ENCODE peak calls at places on chromosomes 12 and 14, in four cellular contexts. X, Q, P and I are unnamed samples.

GRCh38 chr12:76878899-76879709 is at the start of gene CSRP2:
- DNase-seq in X (peak), Q (peak), P (peak), I (peak)

GRCh38 chr14:76793324-76793723 is 19.4 kb downstream of the ANGEL1 start:
- DNase-seq in X (no peak), Q (no peak), P (no peak), I (no peak)

GRCh38 chr14:75426332-75427125 is 1.3 kb upstream of the JDP2 start:
- DNase-seq in X (no peak), Q (no peak), P (peak), I (no peak)

GRCh38 chr12:132356686-132357622 is 27.6 kb upstream of the GALNT9 start:
- DNase-seq in X (no peak), Q (peak), P (no peak), I (peak)

GRCh38 chr12:22100952-22101748 is 55.1 kb downstream of the CMAS start:
- DNase-seq in X (peak), Q (no peak), P (peak), I (no peak)

GRCh38 chr12:1977588-1977987 is 26.7 kb downstream of the DCP1B start:
- DNase-seq in X (no peak), Q (no peak), P (no peak), I (no peak)

GRCh38 chr12:103930787-103931536 is 752 bp downstream of the HSP90B1 start:
- DNase-seq in X (peak), Q (peak), P (peak), I (peak)

GRCh38 chr14:49769581-49770211 is 1.7 kb downstream of the KLHDC2 start:
- DNase-seq in X (no peak), Q (no peak), P (no peak), I (peak)

GRCh38 chr14:20632831-20633771 is 8.4 kb downstream of the OR6S1 start:
- DNase-seq in X (peak), Q (peak), P (peak), I (peak)

GRCh38 chr14:75877884-75878283 is 103.9 kb downstream of the TGFB3 start:
- DNase-seq in X (no peak), Q (no peak), P (no peak), I (no peak)

GRCh38 chr12:43336962-43337555 is 214.9 kb downstream of the ADAMTS20 start:
- DNase-seq in X (no peak), Q (no peak), P (no peak), I (peak)

GRCh38 chr12:111588010-111588409 is 11.1 kb downstream of the ATXN2 start:
- DNase-seq in X (no peak), Q (no peak), P (no peak), I (no peak)

GRCh38 chr12:48002179-48002601 is 2.1 kb downstream of the COL2A1 start:
- DNase-seq in X (peak), Q (no peak), P (no peak), I (no peak)

GRCh38 chr12:33476058-33476457 is 36.4 kb upstream of the SYT10 start:
- DNase-seq in X (no peak), Q (no peak), P (no peak), I (no peak)

GRCh38 chr14:85416771-85417170 is 113.2 kb upstream of the FLRT2 start:
- DNase-seq in X (no peak), Q (no peak), P (no peak), I (peak)

GRCh38 chr12:52784909-52785308 is 7.8 kb upstream of the KRT76 start:
- DNase-seq in X (no peak), Q (no peak), P (no peak), I (no peak)

GRCh38 chr12:131121705-131122405 is 168.1 kb downstream of the ADGRD1 start:
- DNase-seq in X (no peak), Q (peak), P (no peak), I (no peak)

GRCh38 chr14:55374771-55375170 is 36.9 kb downstream of the ATG14 start:
- DNase-seq in X (no peak), Q (no peak), P (no peak), I (no peak)

GRCh38 chr14:49992901-49993335 is 100.0 kb downstream of the ARF6 start:
- DNase-seq in X (no peak), Q (no peak), P (peak), I (peak)

GRCh38 chr12:6426882-6427671 is 17.7 kb upstream of the CD27 start:
- DNase-seq in X (no peak), Q (no peak), P (no peak), I (no peak)

GRCh38 chr14:44912041-44912869 is 49.5 kb downstream of the KLHL28 start:
- DNase-seq in X (peak), Q (no peak), P (no peak), I (no peak)

GRCh38 chr14:76191297-76191696 is 39.6 kb downstream of the GPATCH2L start:
- DNase-seq in X (no peak), Q (no peak), P (no peak), I (no peak)

DNA sequence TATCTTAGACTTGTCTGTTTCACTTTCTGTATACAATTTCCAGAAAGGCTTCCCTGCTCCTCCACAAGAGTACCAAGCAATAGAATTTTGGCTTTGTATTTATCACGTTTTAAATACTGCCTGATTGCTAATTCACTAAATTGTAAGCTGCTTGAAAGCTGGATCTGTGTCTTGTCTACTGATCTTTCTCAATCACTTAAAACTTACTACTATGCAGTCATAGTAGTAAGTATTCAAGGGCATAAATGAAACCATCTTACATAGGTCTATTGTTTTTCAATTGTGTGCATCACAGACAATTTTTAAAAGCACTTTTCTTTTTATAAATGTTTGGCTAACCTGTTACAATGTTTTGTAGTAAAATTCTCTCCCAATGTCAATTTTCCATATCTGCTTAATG is 1.2 kb upstream of the GLIPR1L2 start:
- DNase-seq in X (no peak), Q (no peak), P (no peak), I (no peak)
- TF ChIP-seq NR3C1 in X (no peak), Q (no peak), P (no peak), I (no peak)

GRCh38 chr12:79691299-79692248 is 810 bp upstream of the PAWR start:
- DNase-seq in X (no peak), Q (no peak), P (peak), I (peak)
- TF ChIP-seq NR3C1 in X (no peak), Q (no peak), P (no peak), I (no peak)

GRCh38 chr14:69288956-69289705 is 29.2 kb downstream of the GALNT16 start:
- DNase-seq in X (no peak), Q (no peak), P (no peak), I (no peak)
- TF ChIP-seq NR3C1 in X (no peak), Q (no peak), P (no peak), I (no peak)

GRCh38 chr12:50842637-50843493 is at the start of gene TMPRSS12:
- DNase-seq in X (peak), Q (no peak), P (no peak), I (no peak)

GRCh38 chr12:50841654-50842531 is 833 bp upstream of the TMPRSS12 start:
- DNase-seq in X (no peak), Q (no peak), P (no peak), I (no peak)

GRCh38 chr12:50848963-50849362 is 6.2 kb downstream of the TMPRSS12 start:
- DNase-seq in X (no peak), Q (no peak), P (no peak), I (no peak)

GRCh38 chr12:50840809-50841487 is 1.8 kb upstream of the TMPRSS12 start:
- DNase-seq in X (no peak), Q (no peak), P (no peak), I (no peak)

GRCh38 chr12:50845021-50845647 is 2.4 kb downstream of the TMPRSS12 start:
- DNase-seq in X (no peak), Q (no peak), P (no peak), I (no peak)
- TF ChIP-seq NR3C1 in X (no peak), Q (no peak), P (no peak), I (no peak)

GRCh38 chr12:53961025-53961761 is 6.5 kb downstream of the HOXC12 start:
- DNase-seq in X (no peak), Q (no peak), P (no peak), I (no peak)
- TF ChIP-seq NR3C1 in X (no peak), Q (no peak), P (no peak), I (no peak)

DNA sequence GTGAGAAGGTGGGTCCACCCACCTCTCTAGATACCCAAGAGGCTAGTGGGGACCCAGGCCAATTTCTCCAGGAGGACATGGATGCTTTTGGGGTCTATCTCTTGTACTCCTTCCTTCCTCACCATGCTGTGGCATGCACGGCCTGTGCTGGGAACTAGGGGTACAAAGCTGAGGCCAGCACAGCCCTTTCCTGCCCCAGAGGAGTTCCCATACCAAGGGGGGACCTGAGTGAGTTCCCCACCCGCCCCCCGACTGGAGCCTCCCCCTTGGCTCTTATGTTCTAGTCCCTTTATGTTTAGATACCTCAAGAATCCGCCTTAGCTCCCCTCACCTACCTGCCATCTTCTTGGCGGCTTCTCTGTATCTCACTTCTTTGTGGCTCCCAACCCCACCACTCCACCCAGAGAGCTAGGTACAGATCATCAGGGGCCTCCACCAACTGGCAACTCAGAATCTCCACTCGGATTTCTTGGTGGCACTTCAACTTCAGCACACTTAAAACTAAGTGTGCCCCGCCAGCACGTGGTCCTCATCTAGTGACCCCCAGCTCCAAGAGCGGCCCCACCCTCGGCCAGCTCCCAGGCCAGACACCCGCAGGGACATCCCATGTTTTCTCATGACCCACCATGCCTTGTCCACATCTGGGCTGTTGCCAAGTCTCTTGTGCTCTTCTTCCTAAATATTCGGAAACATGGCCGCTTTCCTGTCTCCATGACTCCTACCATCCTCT is 115.2 kb upstream of the RTL1 start:
- DNase-seq in X (peak), Q (no peak), P (no peak), I (no peak)
- TF ChIP-seq NR3C1 in X (no peak), Q (no peak), P (no peak), I (no peak)

DNA sequence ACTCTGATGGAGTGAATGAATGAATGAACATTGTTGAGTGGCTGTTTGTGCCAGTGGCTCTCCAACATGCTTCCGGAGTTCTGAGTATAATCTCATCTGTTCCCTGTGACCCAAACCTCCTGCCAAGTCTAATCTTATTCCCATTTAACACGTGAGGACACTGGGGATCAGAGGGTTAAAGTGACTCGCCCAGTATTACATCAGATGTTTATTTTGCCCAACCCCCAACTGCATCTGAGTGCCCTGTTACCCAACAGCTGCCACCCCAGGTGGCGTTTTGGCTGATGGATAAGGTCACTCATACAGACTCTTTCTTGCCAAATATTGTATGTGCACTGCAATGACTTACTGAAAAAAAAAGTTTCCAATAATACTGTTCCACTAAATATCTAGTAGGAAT is 210.9 kb downstream of the EXOC5 start:
- DNase-seq in X (no peak), Q (no peak), P (no peak), I (no peak)
- TF ChIP-seq NR3C1 in X (no peak), Q (no peak), P (no peak), I (no peak)

DNA sequence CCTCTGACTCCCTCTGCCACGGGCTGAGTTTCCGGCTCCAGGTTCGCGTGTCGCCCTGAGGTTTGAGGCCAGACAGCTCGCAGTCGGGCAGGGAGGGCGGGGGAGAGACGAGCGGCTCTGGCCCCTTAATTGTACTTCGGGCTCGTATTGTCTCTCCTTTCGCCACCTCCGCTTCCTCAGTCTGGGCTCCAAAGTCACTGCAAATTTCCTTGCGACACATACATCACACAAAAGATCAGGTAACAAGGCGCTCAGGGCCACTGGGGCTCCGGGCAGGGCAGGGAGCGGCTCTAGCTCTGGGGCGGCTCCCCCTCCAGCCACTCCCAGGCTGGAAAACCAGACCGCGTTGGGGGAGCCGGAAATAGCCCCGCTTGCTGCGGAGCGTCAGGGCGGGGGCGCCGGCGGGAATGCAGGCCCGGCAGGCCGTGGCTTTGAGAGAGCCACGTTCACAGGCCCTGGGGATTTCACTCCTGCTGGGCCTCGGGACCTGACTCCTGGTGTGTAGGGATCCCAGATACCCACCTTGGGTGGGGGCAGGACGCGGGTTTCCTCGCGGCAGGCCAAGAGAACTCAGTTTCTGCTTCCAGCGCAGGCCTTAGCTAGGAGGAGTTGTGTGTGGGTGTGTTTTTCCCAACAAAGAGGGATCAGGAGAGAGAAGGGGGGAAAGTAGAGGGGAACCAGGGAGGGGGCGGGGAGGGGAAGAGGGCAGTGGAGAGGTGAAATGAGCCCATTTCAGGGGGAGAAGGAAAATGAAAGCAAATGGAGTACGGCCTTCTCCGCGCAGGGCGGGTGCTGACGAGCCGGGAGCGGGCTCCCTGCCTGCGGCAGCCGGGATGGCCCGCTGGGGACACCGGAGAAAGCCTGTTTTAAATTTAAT is 4.4 kb upstream of the HOXC9 start:
- DNase-seq in X (peak), Q (peak), P (no peak), I (no peak)
- TF ChIP-seq NR3C1 in X (no peak), Q (no peak), P (no peak), I (no peak)

GRCh38 chr14:90409209-90409730 is 12.4 kb downstream of the CALM1 start:
- DNase-seq in X (no peak), Q (no peak), P (no peak), I (peak)
- TF ChIP-seq NR3C1 in X (no peak), Q (no peak), P (no peak), I (no peak)